ENCODE peak calls at places on chromosomes 7 and 10, in four cellular contexts. M is CD8-positive, alpha-beta T cell; B is right lobe of liver; J is Peyer's patch. E is an unnamed sample.
A peak's percentile ranks its signal among the peaks of the same experiment; 100 is the strongest.

GRCh38 chr10:46304671-46305429 is 18.1 kb downstream of the ANTXRL start:
- DNase-seq in M (no peak), B (no peak), J (no peak), E (no peak)

GRCh38 chr10:128103229-128103714 is 23.0 kb downstream of the MKI67 start:
- DNase-seq in M (peak; percentile 76), B (no peak), J (no peak), E (no peak)

GRCh38 chr7:92717982-92718716 is 118.2 kb downstream of the CDK6 start:
- DNase-seq in M (peak; percentile 57), B (peak; percentile 57), J (peak; percentile 65), E (peak; percentile 42)

GRCh38 chr10:24952701-24953349 is 419 bp upstream of the PRTFDC1 start:
- DNase-seq in M (peak; percentile 84), B (peak; percentile 47), J (peak; percentile 67), E (no peak)

GRCh38 chr10:95308389-95309302 is 17.8 kb upstream of the PDLIM1 start:
- DNase-seq in M (no peak), B (no peak), J (peak; percentile 88), E (peak; percentile 79)

GRCh38 chr7:38232475-38233366 is 40.7 kb downstream of the TARP start:
- DNase-seq in M (peak; percentile 84), B (no peak), J (peak; percentile 86), E (peak; percentile 63)

GRCh38 chr10:104331208-104331838 is 6.9 kb downstream of the ITPRIP start:
- DNase-seq in M (no peak), B (peak; percentile 42), J (peak; percentile 47), E (no peak)

GRCh38 chr10:31602541-31603244 is 283.7 kb downstream of the ZEB1 start:
- DNase-seq in M (no peak), B (no peak), J (peak; percentile 79), E (peak; percentile 66)

GRCh38 chr7:55198634-55199366 is 166.3 kb upstream of the LANCL2 start:
- DNase-seq in M (no peak), B (no peak), J (no peak), E (no peak)

GRCh38 chr7:111026806-111027205 is 64.1 kb upstream of the LRRN3 start:
- DNase-seq in M (no peak), B (no peak), J (no peak), E (no peak)

GRCh38 chr10:84138478-84139125 is 707 bp upstream of the GHITM start:
- DNase-seq in M (peak; percentile 61), B (no peak), J (peak; percentile 71), E (no peak)

GRCh38 chr10:50409965-50410811 is 158.9 kb upstream of the ASAH2 start:
- DNase-seq in M (no peak), B (no peak), J (no peak), E (no peak)

GRCh38 chr10:8360814-8361509 is 306.5 kb downstream of the GATA3 start:
- DNase-seq in M (no peak), B (no peak), J (no peak), E (no peak)

DNA sequence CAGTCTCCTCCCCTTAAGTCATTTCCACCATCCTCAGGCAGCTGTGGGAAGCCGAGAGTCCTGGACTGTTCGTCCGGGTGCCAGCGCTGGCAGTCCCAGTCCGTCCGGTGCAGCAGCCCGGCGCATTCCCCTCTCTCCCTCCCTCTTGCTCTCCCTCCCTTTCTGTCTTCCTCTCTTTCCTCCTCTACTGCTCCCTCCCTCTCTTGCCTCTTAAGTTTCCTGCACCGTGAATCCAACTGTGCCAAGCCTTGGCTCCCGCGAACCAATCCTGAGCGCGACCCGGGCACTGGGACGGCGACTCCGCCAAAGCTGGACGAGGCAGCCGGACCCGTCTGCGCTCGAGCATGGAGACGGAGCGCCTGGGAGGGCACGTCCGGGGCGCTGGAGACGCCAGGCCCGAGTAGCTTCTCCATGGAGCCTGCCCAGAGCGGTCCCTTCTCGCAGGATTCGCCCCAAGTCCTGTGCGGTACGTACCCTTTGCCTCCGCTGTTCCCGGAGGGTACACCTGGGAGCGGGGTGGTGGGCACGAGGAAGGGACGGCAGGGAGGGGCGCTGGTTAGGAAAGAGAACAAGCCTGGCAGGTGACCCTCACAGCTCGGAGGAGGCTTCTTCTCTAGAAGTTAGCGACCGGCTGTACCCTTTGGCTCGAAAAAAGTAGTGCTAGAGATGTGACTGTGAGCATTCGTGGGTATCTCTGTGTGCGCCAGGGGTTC is 1.0 kb downstream of the NXPH1 start:
- DNase-seq in M (no peak), B (no peak), J (no peak), E (no peak)
- H3K27me3 ChIP-seq in M (peaks cover 19% of the 10 kb centered on the region), B (peaks cover 4% of the 10 kb centered on the region), J (no peaks in the 10 kb centered on the region), E (peaks cover 98% of the 10 kb centered on the region)

DNA sequence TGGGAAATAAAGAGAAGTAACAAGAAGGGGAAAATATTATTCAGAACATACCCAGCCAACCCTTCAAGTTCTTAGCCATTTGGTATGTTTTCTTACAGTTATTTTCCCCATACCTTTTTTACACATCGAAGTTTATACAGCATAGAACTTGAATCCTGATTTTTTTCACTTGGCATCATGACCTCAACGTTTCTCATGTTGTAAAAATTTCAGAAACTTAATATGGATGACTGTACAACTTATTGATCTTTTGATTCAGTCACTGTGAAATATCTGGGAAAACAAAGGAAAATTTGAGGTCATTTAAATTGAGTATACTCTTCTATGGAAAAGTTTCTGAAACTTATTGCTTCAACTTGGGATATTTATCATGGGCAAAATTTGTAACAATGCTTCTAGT is 103.6 kb upstream of the FAM171A1 start:
- DNase-seq in M (no peak), B (no peak), J (no peak), E (no peak)
- H3K4me1 ChIP-seq in M (no peaks in the 10 kb centered on the region), B (no peaks in the 10 kb centered on the region), J (no peaks in the 10 kb centered on the region), E (peaks cover 4% of the 10 kb centered on the region)

GRCh38 chr10:131822694-131823245 is 78.0 kb upstream of the PPP2R2D start:
- DNase-seq in M (no peak), B (peak; percentile 28), J (peak; percentile 25), E (peak; percentile 50)
- H3K27me3 ChIP-seq in M (no peaks in the 10 kb centered on the region), B (no peaks in the 10 kb centered on the region), J (no peaks in the 10 kb centered on the region), E (peaks cover 58% of the 10 kb centered on the region)

DNA sequence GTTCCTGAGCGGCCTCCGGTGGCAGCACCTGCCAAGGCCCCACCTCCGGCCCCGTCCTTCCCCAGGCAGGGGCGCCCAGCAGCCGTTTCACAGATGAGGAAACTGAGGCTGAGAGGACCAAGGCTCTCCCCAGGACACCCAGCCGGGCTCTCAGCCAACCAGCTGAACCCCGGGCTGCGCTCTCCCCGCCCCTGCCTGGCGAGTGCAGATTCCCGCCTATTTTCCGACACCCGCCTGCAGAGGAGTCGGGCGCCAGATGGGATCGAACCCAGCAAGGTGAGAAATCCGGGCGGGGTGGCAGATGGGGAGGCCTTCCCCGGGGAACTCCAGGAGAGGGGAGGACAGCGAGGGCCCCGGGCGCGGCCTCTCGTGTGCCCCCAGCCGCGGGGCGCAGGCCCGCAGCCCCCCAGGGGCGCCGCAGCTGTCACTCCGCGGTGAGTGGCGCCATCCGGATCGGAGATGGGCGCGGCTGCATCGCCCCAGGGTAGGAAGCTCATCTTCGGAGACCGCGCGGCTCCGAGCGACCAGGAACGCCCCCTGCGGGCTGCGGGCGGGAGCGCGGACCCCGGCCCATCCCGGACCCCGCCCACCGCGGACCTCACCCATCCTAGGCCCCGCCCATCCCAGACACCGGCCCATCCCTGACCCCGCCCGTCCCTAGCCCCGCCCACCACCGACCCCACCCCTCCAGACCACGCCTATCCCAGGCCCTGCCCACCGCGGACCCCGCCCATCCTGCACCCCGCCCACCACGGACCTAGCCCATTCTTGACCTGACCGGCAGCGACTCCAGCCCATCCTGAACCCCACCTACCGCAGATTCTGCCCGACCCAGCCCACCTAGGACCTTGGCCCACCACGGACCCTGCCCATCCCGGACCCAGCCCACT is 90.3 kb downstream of the MICALL2 start:
- DNase-seq in M (no peak), B (no peak), J (no peak), E (no peak)
- H3K4me1 ChIP-seq in M (peaks cover 4% of the 10 kb centered on the region), B (no peaks in the 10 kb centered on the region), J (no peaks in the 10 kb centered on the region), E (peaks cover 5% of the 10 kb centered on the region)

GRCh38 chr7:27239780-27240731 is 2.5 kb upstream of the EVX1 start:
- DNase-seq in M (no peak), B (no peak), J (no peak), E (no peak)

GRCh38 chr7:27242580-27243339 is at the start of gene EVX1:
- DNase-seq in M (no peak), B (no peak), J (no peak), E (no peak)

GRCh38 chr7:27241189-27242045 is 1.2 kb upstream of the EVX1 start:
- DNase-seq in M (no peak), B (no peak), J (no peak), E (no peak)

GRCh38 chr7:27243340-27244163 is 950 bp downstream of the EVX1 start:
- DNase-seq in M (no peak), B (no peak), J (no peak), E (no peak)

DNA sequence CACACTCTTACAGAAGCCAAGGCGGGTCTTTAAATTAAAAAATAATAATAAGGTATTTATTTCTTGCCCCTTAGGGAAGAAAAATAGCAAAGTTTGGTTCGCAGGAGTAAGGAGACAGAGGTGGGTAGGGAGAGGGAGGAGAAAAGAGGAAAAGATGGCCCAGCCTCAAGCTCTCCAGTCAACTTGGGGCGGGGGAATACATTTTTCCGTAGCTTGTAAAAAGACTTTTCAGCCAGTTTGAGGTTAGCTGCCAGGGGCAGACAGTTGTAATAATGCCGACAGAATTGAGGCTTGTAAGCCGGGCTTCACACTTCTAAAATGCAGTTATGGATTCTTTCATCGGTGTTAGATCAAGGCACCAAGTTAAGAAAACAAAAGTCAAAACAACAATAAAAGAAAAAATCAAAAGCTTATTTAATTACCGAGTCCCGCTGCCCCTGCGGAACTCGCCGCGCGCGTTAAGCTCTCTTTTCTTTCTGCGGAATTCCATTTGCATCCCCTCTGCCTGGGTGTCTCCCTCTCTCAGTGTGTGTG is 489 bp upstream of the EVX1 start:
- DNase-seq in M (no peak), B (no peak), J (no peak), E (no peak)
- H3K27me3 ChIP-seq in M (peaks cover 48% of the 10 kb centered on the region), B (peaks cover 25% of the 10 kb centered on the region), J (peaks cover 4% of the 10 kb centered on the region), E (peaks cover 98% of the 10 kb centered on the region)

GRCh38 chr7:25028370-25028971 is 48.5 kb upstream of the OSBPL3 start:
- DNase-seq in M (no peak), B (no peak), J (no peak), E (no peak)

GRCh38 chr7:25031432-25031831 is 51.5 kb upstream of the OSBPL3 start:
- DNase-seq in M (no peak), B (no peak), J (no peak), E (no peak)

GRCh38 chr7:25031007-25031406 is 51.0 kb upstream of the OSBPL3 start:
- DNase-seq in M (no peak), B (no peak), J (peak; percentile 62), E (no peak)

GRCh38 chr7:25026156-25026555 is 46.2 kb upstream of the OSBPL3 start:
- DNase-seq in M (no peak), B (no peak), J (no peak), E (no peak)

DNA sequence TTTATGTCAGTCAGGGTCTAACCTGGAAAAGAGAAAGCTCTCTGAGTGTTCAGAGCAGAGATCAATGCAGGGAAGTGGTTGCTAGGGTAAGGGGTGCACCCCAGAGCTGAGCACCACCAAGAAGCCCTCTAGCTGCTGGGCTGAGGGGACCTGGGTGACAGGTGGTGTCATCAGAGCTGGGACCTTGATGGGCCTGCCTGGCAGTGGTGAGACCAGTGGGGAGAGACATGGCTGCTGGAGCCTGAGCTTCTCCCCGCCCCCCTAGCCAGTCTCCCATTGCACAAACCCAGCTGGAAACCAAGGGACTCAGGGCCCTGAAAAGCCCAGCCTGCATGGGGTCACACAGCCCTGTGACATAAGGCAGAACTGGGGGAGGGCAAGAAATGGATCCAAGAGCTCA is 49.1 kb upstream of the OSBPL3 start:
- DNase-seq in M (peak; percentile 59), B (no peak), J (no peak), E (no peak)
- H3K4me1 ChIP-seq in M (peaks cover 23% of the 10 kb centered on the region), B (no peaks in the 10 kb centered on the region), J (no peaks in the 10 kb centered on the region), E (no peaks in the 10 kb centered on the region)